ENCODE peak calls at places on chromosome 2, in five cellular contexts. J is heart left ventricle, S is suprapubic skin, I is testis, H is A549. A is an unnamed sample. For H3K4me1, the result is how much of the 10 kb centered on the place peaks cover.

GRCh38 chr2:8822218-8822617 is 15.2 kb downstream of the KIDINS220 start:
- DNase-seq in H (no peak), J (no peak), S (no peak), I (no peak), A (peak)

GRCh38 chr2:12096425-12096824 is 350.0 kb downstream of the LPIN1 start:
- DNase-seq in H (no peak), I (no peak), J (no peak), S (no peak), A (no peak)

GRCh38 chr2:210503622-210504300 is 27.2 kb upstream of the LANCL1 start:
- DNase-seq in S (no peak), I (no peak), J (no peak), H (no peak), A (no peak)

GRCh38 chr2:20140321-20141055 is 84.4 kb downstream of the SDC1 start:
- DNase-seq in H (no peak), J (no peak), S (no peak), I (no peak), A (no peak)

GRCh38 chr2:29611261-29611660 is 310.1 kb downstream of the ALK start:
- DNase-seq in I (no peak), J (no peak), H (no peak), S (no peak), A (no peak)

GRCh38 chr2:176078440-176079284 is 5.1 kb downstream of the EVX2 start:
- DNase-seq in J (no peak), S (no peak), H (no peak), I (no peak), A (no peak)

GRCh38 chr2:105126353-105126752 is 88.5 kb downstream of the MRPS9 start:
- DNase-seq in I (no peak), J (no peak), S (no peak), H (no peak), A (no peak)

GRCh38 chr2:73035899-73036778 is 35.4 kb downstream of the SFXN5 start:
- DNase-seq in J (no peak), S (no peak), I (no peak), H (peak), A (no peak)

GRCh38 chr2:187918996-187919821 is 365.0 kb upstream of the TFPI start:
- DNase-seq in S (no peak), J (no peak), H (no peak), I (no peak), A (no peak)

GRCh38 chr2:120973196-120973595 is 237.5 kb downstream of the GLI2 start:
- DNase-seq in J (no peak), I (no peak), H (no peak), S (no peak), A (no peak)

GRCh38 chr2:171319164-171319810 is 114.5 kb downstream of the METTL8 start:
- DNase-seq in I (no peak), H (no peak), S (no peak), J (no peak), A (no peak)

GRCh38 chr2:164782323-164782722 is 59.3 kb downstream of the COBLL1 start:
- DNase-seq in H (no peak), I (no peak), J (no peak), S (no peak), A (no peak)

GRCh38 chr2:235666240-235666781 is 172.5 kb downstream of the AGAP1 start:
- DNase-seq in S (no peak), I (peak), H (peak), J (peak), A (peak)

GRCh38 chr2:66255871-66256270 is 179.1 kb upstream of the MEIS1 start:
- DNase-seq in S (no peak), J (no peak), H (no peak), I (no peak), A (no peak)

GRCh38 chr2:38771632-38772031 is 6.4 kb upstream of the GEMIN6 start:
- DNase-seq in I (no peak), H (peak), J (no peak), S (no peak), A (no peak)

GRCh38 chr2:11236335-11236734 is 81.1 kb downstream of the SLC66A3 start:
- DNase-seq in J (no peak), I (no peak), S (no peak), H (no peak), A (no peak)

GRCh38 chr2:88808083-88808482 is 116.6 kb downstream of the RPIA start:
- DNase-seq in I (no peak), J (no peak), S (no peak), H (no peak), A (no peak)

GRCh38 chr2:30235008-30235655 is 3.8 kb downstream of the LBH start:
- DNase-seq in I (no peak), H (no peak), S (peak), J (no peak), A (no peak)

GRCh38 chr2:69911985-69912563 is 2.8 kb upstream of the MXD1 start:
- DNase-seq in I (no peak), H (peak), J (no peak), S (no peak), A (no peak)

GRCh38 chr2:176682278-176682677 is 413.0 kb downstream of the MTX2 start:
- DNase-seq in S (no peak), I (no peak), J (no peak), H (no peak), A (peak)

GRCh38 chr2:25293145-25293544 is 48.6 kb downstream of the DNMT3A start:
- DNase-seq in J (no peak), S (no peak), I (no peak), H (no peak), A (no peak)

GRCh38 chr2:208407667-208408066 is 1.1 kb downstream of the PTH2R start:
- DNase-seq in H (peak), S (no peak), I (no peak), J (no peak), A (no peak)

GRCh38 chr2:95041060-95041823 is 15.7 kb downstream of the MAL start:
- DNase-seq in I (no peak), J (no peak), H (no peak), S (no peak), A (no peak)

GRCh38 chr2:86790828-86791561 is at the start of gene CD8A:
- DNase-seq in S (no peak), J (no peak), H (no peak), I (no peak), A (no peak)

GRCh38 chr2:33241581-33241980 is 234.9 kb upstream of the RASGRP3 start:
- DNase-seq in J (no peak), I (no peak), S (no peak), H (no peak), A (no peak)

GRCh38 chr2:60317029-60317386 is 236.4 kb downstream of the BCL11A start:
- DNase-seq in H (no peak), J (no peak), S (no peak), I (no peak), A (peak)

GRCh38 chr2:98730851-98731708 is at the start of gene MGAT4A:
- DNase-seq in S (peak), I (peak), H (peak), J (peak), A (peak)

GRCh38 chr2:8488001-8488738 is 193.7 kb upstream of the ID2 start:
- DNase-seq in J (no peak), I (no peak), S (no peak), H (no peak), A (no peak)

GRCh38 chr2:109649736-109650695 is 35.9 kb downstream of the SOWAHC start:
- DNase-seq in J (no peak), S (peak), I (no peak), H (no peak), A (no peak)

GRCh38 chr2:5673148-5673860 is 18.9 kb upstream of the SOX11 start:
- DNase-seq in J (no peak), H (no peak), S (no peak), I (no peak), A (no peak)

GRCh38 chr2:46970334-46971288 is 55.0 kb upstream of the MCFD2 start:
- DNase-seq in J (no peak), S (peak), I (peak), H (peak), A (peak)

GRCh38 chr2:156518160-156518559 is 82.0 kb downstream of the GPD2 start:
- DNase-seq in I (no peak), S (no peak), H (no peak), J (no peak), A (no peak)

GRCh38 chr2:3959372-3959771 is 256.0 kb downstream of the DCDC2C start:
- DNase-seq in I (no peak), J (no peak), S (no peak), H (peak), A (no peak)

GRCh38 chr2:104425850-104426581 is 427.9 kb upstream of the POU3F3 start:
- DNase-seq in H (peak), J (no peak), I (no peak), S (no peak), A (no peak)

GRCh38 chr2:6986251-6986893 is 69.2 kb downstream of the RNF144A start:
- DNase-seq in I (no peak), J (peak), H (peak), S (no peak), A (no peak)

GRCh38 chr2:201643216-201643651 is at the start of gene TMEM237:
- DNase-seq in H (peak), I (peak), S (peak), J (peak), A (peak)
- TF ChIP-seq POLR2A in H (no peak), I (no peak), S (peak), J (no peak), A (no peak)

DNA sequence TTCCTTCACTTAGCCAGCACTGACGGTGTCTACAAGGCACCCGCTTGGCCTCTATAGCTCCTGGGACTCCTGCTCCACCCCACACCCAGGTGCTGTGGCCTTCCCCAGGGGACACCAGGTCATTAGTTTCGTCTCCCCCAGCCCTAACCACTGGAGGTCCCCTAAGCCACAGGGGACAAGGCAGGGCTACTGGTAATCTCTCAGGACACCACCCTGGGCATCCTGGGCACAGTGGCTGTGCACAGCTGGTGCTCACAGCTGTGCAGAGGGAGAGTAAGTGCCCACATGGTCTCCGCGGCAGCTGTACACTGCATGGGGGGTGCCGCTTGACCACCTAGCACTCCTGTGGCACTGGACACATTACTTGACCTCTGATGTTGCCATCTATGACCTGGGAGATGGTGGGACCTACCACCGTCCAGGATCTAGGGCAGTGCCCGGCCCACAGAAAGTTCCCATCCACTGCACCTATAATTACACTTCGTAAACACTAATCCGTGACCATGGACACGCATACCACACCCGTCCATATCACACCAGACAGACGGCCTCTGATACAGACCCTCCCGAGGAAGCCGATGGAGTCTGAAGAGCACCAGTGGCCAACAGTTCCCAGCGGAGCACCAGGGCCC is 133.9 kb downstream of the HDAC4 start:
- DNase-seq in H (no peak), S (peak), J (no peak), I (no peak), A (peak)
- H3K4me1 ChIP-seq in H (half or more), S (half or more), J (under half), I (half or more), A (under half)

GRCh38 chr2:199570957-199571356 is 113.2 kb upstream of the SATB2 start:
- DNase-seq in H (no peak), J (no peak), I (no peak), S (no peak), A (no peak)
- TF ChIP-seq POLR2A in H (no peak), J (no peak), I (no peak), S (no peak), A (no peak)

DNA sequence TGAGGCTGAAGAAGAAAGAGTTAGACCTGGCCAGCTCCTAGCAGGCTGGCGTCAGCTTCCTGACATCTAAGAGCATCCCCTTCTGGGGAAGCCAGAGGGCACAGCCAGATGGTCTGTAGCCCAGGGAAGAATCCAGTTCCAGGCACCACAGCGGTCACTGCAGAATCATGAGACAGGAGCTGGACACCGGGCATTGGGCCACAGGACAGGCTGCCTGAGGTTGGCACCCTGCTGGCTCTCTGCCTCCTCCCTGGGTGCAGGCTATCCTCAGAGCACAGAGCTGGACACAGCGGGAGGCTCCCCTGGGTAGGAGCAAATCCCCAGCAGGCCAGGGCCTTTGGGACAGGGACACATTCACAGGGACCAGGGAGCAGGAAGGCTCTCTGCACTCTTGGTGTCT is 19.8 kb upstream of the ATOH8 start:
- DNase-seq in J (no peak), S (peak), I (no peak), H (no peak), A (no peak)
- H3K4me1 ChIP-seq in J (under half), S (under half), I (under half), H (under half), A (under half)

A was measured in adrenal gland.